ENCODE peak calls at places on chromosomes 16 and 17, in six cellular contexts. One of them, this sample, is unnamed.
A peak's percentile ranks its signal among the peaks of the same experiment; 100 is the strongest.

GRCh38 chr16:71693168-71693567 is 31.3 kb downstream of the PHLPP2 start:
- DNase-seq in testis: no peak
- DNase-seq in fibroblast of lung: no peak
- DNase-seq in A549: no peak
- DNase-seq in transverse colon: no peak
- DNase-seq in thoracic aorta: no peak
- DNase-seq in this sample: no peak

GRCh38 chr17:79042421-79043190 is 18.6 kb downstream of the C1QTNF1 start:
- DNase-seq in transverse colon: peak; percentile 86
- DNase-seq in fibroblast of lung: peak; percentile 62
- DNase-seq in A549: peak; percentile 77
- DNase-seq in thoracic aorta: no peak
- DNase-seq in testis: peak; percentile 81
- DNase-seq in this sample: no peak

GRCh38 chr16:4465977-4466779 is 8.2 kb downstream of the NMRAL1 start:
- DNase-seq in thoracic aorta: no peak
- DNase-seq in transverse colon: peak; percentile 25
- DNase-seq in testis: no peak
- DNase-seq in A549: no peak
- DNase-seq in fibroblast of lung: no peak
- DNase-seq in this sample: no peak

GRCh38 chr16:79970551-79971236 is 370.2 kb upstream of the MAF start:
- DNase-seq in testis: peak; percentile 72
- DNase-seq in fibroblast of lung: peak; percentile 5
- DNase-seq in transverse colon: peak; percentile 8
- DNase-seq in thoracic aorta: no peak
- DNase-seq in A549: peak; percentile 29
- DNase-seq in this sample: no peak

GRCh38 chr17:78343433-78344201 is 16.3 kb downstream of the SOCS3 start:
- DNase-seq in transverse colon: peak; percentile 78
- DNase-seq in thoracic aorta: no peak
- DNase-seq in fibroblast of lung: no peak
- DNase-seq in testis: no peak
- DNase-seq in A549: no peak
- DNase-seq in this sample: no peak

GRCh38 chr17:50048988-50049387 is 6.9 kb upstream of the ITGA3 start:
- DNase-seq in thoracic aorta: no peak
- DNase-seq in testis: no peak
- DNase-seq in A549: no peak
- DNase-seq in fibroblast of lung: no peak
- DNase-seq in transverse colon: no peak
- DNase-seq in this sample: no peak

GRCh38 chr17:77253611-77254051 is 112.9 kb downstream of the SEC14L1 start:
- DNase-seq in testis: no peak
- DNase-seq in thoracic aorta: no peak
- DNase-seq in A549: no peak
- DNase-seq in fibroblast of lung: peak; percentile 89
- DNase-seq in transverse colon: no peak
- DNase-seq in this sample: no peak

GRCh38 chr17:78010759-78011158 is 52.3 kb downstream of the TNRC6C start:
- DNase-seq in fibroblast of lung: no peak
- DNase-seq in A549: no peak
- DNase-seq in transverse colon: no peak
- DNase-seq in thoracic aorta: no peak
- DNase-seq in testis: no peak
- DNase-seq in this sample: no peak

GRCh38 chr17:76063880-76064546 is 8.3 kb downstream of the SRP68 start:
- DNase-seq in testis: no peak
- DNase-seq in fibroblast of lung: no peak
- DNase-seq in transverse colon: no peak
- DNase-seq in A549: no peak
- DNase-seq in thoracic aorta: no peak
- DNase-seq in this sample: no peak

GRCh38 chr17:27209316-27209715 is 84.6 kb upstream of the WSB1 start:
- DNase-seq in testis: no peak
- DNase-seq in transverse colon: no peak
- DNase-seq in thoracic aorta: no peak
- DNase-seq in fibroblast of lung: no peak
- DNase-seq in A549: no peak
- DNase-seq in this sample: no peak

GRCh38 chr17:64658931-64659330 is 3.2 kb downstream of the SMURF2 start:
- DNase-seq in thoracic aorta: no peak
- DNase-seq in transverse colon: no peak
- DNase-seq in fibroblast of lung: peak; percentile 77
- DNase-seq in testis: no peak
- DNase-seq in A549: peak; percentile 39
- DNase-seq in this sample: no peak

GRCh38 chr16:74939688-74940087 is 45.2 kb downstream of the WDR59 start:
- DNase-seq in transverse colon: no peak
- DNase-seq in thoracic aorta: no peak
- DNase-seq in testis: no peak
- DNase-seq in A549: no peak
- DNase-seq in fibroblast of lung: no peak
- DNase-seq in this sample: peak; percentile 18

GRCh38 chr17:30824356-30825145 is at the start of gene CRLF3:
- DNase-seq in testis: peak; percentile 91
- DNase-seq in transverse colon: peak; percentile 93
- DNase-seq in thoracic aorta: peak; percentile 50
- DNase-seq in fibroblast of lung: peak; percentile 88
- DNase-seq in A549: peak; percentile 94
- DNase-seq in this sample: peak; percentile 92

GRCh38 chr17:19645608-19646250 is 2.8 kb upstream of the ALDH3A2 start:
- DNase-seq in A549: peak; percentile 61
- DNase-seq in transverse colon: peak; percentile 70
- DNase-seq in fibroblast of lung: peak; percentile 19
- DNase-seq in thoracic aorta: no peak
- DNase-seq in testis: peak; percentile 69
- DNase-seq in this sample: no peak

GRCh38 chr17:15509095-15509494 is 41.7 kb upstream of the CDRT4 start:
- DNase-seq in A549: no peak
- DNase-seq in fibroblast of lung: no peak
- DNase-seq in thoracic aorta: no peak
- DNase-seq in testis: no peak
- DNase-seq in transverse colon: no peak
- DNase-seq in this sample: no peak

GRCh38 chr17:8190506-8190905 is 526 bp upstream of the BORCS6 start:
- DNase-seq in thoracic aorta: no peak
- DNase-seq in A549: no peak
- DNase-seq in transverse colon: no peak
- DNase-seq in fibroblast of lung: no peak
- DNase-seq in testis: no peak
- DNase-seq in this sample: no peak

GRCh38 chr17:14373587-14374259 is 72.8 kb downstream of the HS3ST3B1 start:
- DNase-seq in thoracic aorta: no peak
- DNase-seq in A549: peak; percentile 10
- DNase-seq in testis: no peak
- DNase-seq in transverse colon: no peak
- DNase-seq in fibroblast of lung: peak; percentile 25
- DNase-seq in this sample: no peak

GRCh38 chr17:7552621-7553051 is 3.8 kb downstream of the TNFSF12 start:
- DNase-seq in fibroblast of lung: no peak
- DNase-seq in testis: no peak
- DNase-seq in A549: no peak
- DNase-seq in transverse colon: peak; percentile 30
- DNase-seq in thoracic aorta: no peak
- DNase-seq in this sample: no peak

GRCh38 chr16:23377071-23377931 is 75.2 kb downstream of the SCNN1B start:
- DNase-seq in fibroblast of lung: no peak
- DNase-seq in transverse colon: no peak
- DNase-seq in A549: no peak
- DNase-seq in testis: no peak
- DNase-seq in thoracic aorta: no peak
- DNase-seq in this sample: no peak

DNA sequence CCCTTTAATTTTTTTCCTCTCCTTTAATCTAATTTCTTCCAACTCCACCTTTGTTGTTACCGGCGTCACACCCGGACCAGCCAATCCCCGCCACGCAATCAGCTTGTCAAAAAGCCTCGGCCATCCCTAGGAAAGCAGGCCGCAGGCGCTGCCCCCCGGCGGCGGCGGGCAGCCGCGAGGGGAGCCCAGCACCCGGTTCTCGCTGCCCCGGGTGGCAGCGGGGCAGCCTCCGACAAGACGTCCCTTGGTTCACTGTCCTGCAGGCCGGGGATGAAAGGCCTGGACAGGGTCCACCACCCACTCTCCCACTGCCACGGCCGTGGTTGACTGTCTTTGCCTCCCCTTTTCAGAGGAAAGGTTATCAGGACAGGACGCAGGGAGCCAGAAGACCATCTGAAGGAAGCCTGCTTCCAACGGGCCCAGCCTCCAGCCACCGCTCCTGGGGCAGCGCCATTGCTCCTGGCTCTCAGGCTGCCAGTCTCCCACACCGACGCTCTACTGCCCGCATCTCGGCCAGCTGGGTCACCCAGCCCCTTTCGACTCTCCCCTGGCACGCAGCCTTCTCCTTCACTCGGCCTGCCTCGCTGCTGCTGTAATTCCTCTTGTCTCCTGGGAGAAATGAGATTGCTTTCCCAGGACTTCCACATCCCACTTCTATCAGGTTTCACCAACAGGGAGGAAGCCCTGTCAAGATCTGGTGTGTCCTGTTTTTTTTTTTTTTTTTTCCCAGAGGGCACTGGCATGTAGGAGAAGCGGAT is 2.8 kb upstream of the UBTF start:
- DNase-seq in fibroblast of lung: peak; percentile 77
- DNase-seq in thoracic aorta: no peak
- DNase-seq in testis: peak; percentile 92
- DNase-seq in transverse colon: peak; percentile 83
- DNase-seq in A549: peak; percentile 86
- DNase-seq in this sample: peak; percentile 88
- TF ChIP-seq CTCF in fibroblast of lung: peak; percentile 17
- TF ChIP-seq CTCF in thoracic aorta: peak; percentile 7
- TF ChIP-seq CTCF in testis: no peak
- TF ChIP-seq CTCF in transverse colon: peak; percentile 17
- TF ChIP-seq CTCF in A549: peak; percentile 24
- TF ChIP-seq CTCF in this sample: no peak

GRCh38 chr16:30928390-30928789 is 5.0 kb downstream of the FBXL19 start:
- DNase-seq in A549: no peak
- DNase-seq in testis: no peak
- DNase-seq in thoracic aorta: no peak
- DNase-seq in fibroblast of lung: no peak
- DNase-seq in transverse colon: no peak
- DNase-seq in this sample: peak; percentile 74
- H3K27ac ChIP-seq in A549: no peak overlapping the region
- H3K27ac ChIP-seq in testis: peak overlapping the region; percentile 47
- H3K27ac ChIP-seq in thoracic aorta: no peak overlapping the region
- H3K27ac ChIP-seq in fibroblast of lung: no peak overlapping the region
- H3K27ac ChIP-seq in transverse colon: no peak overlapping the region
- H3K27ac ChIP-seq in this sample: no peak overlapping the region

DNA sequence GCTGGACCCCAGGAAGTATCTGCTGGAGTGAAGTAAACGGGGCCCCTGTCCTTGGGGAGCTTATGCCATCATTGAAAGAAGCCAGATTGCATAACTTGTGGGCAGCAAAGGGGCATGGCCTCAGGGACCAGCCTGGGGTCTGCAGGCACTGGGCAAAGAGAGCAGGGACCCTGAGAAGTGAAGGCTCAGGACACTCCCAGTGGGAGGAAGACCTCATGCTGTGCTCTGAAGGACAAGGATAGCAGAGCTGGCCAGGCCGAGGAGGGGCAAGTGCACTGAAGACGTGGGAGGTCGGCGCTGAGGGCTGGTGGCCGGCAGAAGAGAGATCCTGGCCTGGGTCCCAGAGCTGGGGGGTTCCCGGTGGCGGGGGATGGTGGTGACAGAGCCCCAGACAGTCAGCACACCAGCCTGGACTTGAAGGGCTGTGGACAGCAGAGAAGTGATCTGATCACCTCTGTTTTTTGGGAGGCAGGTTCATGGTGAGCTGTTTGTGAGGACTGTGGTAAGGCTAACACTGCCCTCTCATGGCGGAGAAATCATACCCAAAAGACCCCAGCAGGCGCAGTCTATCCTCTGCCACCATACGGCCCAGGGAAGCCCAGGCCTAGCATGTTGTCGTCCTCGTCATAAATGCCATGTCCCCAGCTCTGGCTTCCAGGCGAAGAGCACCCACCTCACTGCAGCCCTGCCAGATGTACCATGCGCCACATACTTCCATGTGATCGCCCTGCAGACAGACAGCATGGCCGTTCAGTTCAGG is 7.1 kb upstream of the CNP start:
- DNase-seq in thoracic aorta: no peak
- DNase-seq in A549: peak; percentile 82
- DNase-seq in fibroblast of lung: peak; percentile 56
- DNase-seq in testis: peak; percentile 77
- DNase-seq in transverse colon: no peak
- DNase-seq in this sample: no peak
- TF ChIP-seq CTCF in thoracic aorta: no peak
- TF ChIP-seq CTCF in A549: peak; percentile 84
- TF ChIP-seq CTCF in fibroblast of lung: peak; percentile 45
- TF ChIP-seq CTCF in testis: no peak
- TF ChIP-seq CTCF in transverse colon: no peak
- TF ChIP-seq CTCF in this sample: no peak

DNA sequence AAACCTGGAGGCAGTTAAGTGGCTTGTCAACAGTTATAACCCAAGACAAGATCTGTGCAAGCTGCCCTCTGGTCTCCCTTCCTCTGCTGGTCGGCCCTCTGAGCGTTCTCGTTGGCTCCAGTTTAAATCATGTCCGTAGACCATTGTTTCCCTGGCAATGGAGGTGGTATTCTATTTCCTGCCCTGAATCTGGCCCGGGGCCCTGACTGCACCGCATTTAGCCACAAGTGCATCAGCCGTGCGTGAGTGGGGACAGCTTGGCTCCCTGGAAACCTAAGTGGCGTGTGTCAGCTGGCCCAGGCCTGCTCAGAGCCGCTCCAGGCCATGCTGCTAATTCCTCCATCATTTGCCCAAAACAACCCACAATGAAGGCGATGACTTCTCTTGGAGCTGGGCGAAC is 15.0 kb upstream of the MYLK3 start:
- DNase-seq in testis: no peak
- DNase-seq in thoracic aorta: no peak
- DNase-seq in transverse colon: no peak
- DNase-seq in A549: no peak
- DNase-seq in fibroblast of lung: no peak
- DNase-seq in this sample: no peak
- H3K27ac ChIP-seq in testis: no peak overlapping the region
- H3K27ac ChIP-seq in thoracic aorta: no peak overlapping the region
- H3K27ac ChIP-seq in transverse colon: no peak overlapping the region
- H3K27ac ChIP-seq in A549: no peak overlapping the region
- H3K27ac ChIP-seq in fibroblast of lung: no peak overlapping the region
- H3K27ac ChIP-seq in this sample: no peak overlapping the region